ENCODE peak calls at places on chromosomes 6 and 20, in five cellular contexts. W is H1, R is HepG2, P is GM12878, Y is K562. T is an unnamed sample.

GRCh38 chr6:31903957-31904356 is 2.1 kb upstream of the ZBTB12 start:
- DNase-seq in W (no peak), R (no peak), P (no peak), Y (no peak), T (no peak)

GRCh38 chr6:97757575-97757974 is 474.6 kb upstream of the MMS22L start:
- DNase-seq in W (no peak), R (no peak), P (no peak), Y (no peak), T (no peak)

GRCh38 chr6:118746100-118746874 is 94.9 kb upstream of the CEP85L start:
- DNase-seq in W (no peak), R (no peak), P (no peak), Y (no peak), T (no peak)

GRCh38 chr6:156780117-156780641 is 3.0 kb downstream of the ARID1B start:
- DNase-seq in W (no peak), R (peak; percentile 91), P (peak; percentile 71), Y (no peak), T (no peak)

GRCh38 chr6:165767228-165767627 is 104.2 kb upstream of the PDE10A start:
- DNase-seq in W (no peak), R (no peak), P (no peak), Y (no peak), T (no peak)

GRCh38 chr20:49627329-49627761 is 59.4 kb upstream of the PTGIS start:
- DNase-seq in W (no peak), R (no peak), P (no peak), Y (no peak), T (no peak)

GRCh38 chr6:34484899-34485298 is 19.0 kb downstream of the PACSIN1 start:
- DNase-seq in W (no peak), R (no peak), P (peak; percentile 8), Y (peak; percentile 75), T (no peak)

GRCh38 chr20:64136004-64136710 is 28.1 kb upstream of the MYT1 start:
- DNase-seq in W (no peak), R (no peak), P (no peak), Y (no peak), T (no peak)

GRCh38 chr6:1773697-1774096 is 164.0 kb downstream of the FOXC1 start:
- DNase-seq in W (no peak), R (no peak), P (no peak), Y (no peak), T (no peak)

DNA sequence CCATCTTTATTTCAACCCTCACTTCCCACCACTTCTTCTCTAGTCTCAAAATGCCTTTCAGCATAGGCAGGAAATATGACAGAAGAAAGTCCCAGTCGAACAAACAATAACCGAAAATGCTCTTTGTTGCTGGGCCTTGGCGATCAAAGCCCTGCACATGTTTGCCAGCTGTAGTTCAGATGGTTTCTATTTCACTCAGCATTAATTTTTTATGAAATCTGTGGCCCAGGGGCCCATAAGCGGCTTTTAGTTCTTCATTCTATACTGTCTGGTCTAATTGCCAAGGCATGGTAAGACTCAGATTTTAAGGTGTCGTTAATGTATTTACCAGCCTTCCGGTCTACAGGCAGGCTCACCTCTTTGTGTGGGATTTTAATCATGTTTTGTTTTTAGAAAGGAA is 10.9 kb upstream of the F13A1 start:
- DNase-seq in W (no peak), R (no peak), P (peak; percentile 95), Y (no peak), T (no peak)
- TF ChIP-seq USF2 in W (no peak), R (no peak), P (no peak), Y (no peak), T (no peak)

GRCh38 chr6:168526841-168527281 is 85.9 kb downstream of the SMOC2 start:
- DNase-seq in W (no peak), R (no peak), P (no peak), Y (no peak), T (no peak)

GRCh38 chr6:168529214-168529613 is 88.2 kb downstream of the SMOC2 start:
- DNase-seq in W (no peak), R (no peak), P (no peak), Y (no peak), T (no peak)

GRCh38 chr6:168525926-168526630 is 85.1 kb downstream of the SMOC2 start:
- DNase-seq in W (no peak), R (no peak), P (no peak), Y (no peak), T (no peak)

GRCh38 chr6:168528457-168529095 is 87.6 kb downstream of the SMOC2 start:
- DNase-seq in W (no peak), R (no peak), P (no peak), Y (no peak), T (no peak)

DNA sequence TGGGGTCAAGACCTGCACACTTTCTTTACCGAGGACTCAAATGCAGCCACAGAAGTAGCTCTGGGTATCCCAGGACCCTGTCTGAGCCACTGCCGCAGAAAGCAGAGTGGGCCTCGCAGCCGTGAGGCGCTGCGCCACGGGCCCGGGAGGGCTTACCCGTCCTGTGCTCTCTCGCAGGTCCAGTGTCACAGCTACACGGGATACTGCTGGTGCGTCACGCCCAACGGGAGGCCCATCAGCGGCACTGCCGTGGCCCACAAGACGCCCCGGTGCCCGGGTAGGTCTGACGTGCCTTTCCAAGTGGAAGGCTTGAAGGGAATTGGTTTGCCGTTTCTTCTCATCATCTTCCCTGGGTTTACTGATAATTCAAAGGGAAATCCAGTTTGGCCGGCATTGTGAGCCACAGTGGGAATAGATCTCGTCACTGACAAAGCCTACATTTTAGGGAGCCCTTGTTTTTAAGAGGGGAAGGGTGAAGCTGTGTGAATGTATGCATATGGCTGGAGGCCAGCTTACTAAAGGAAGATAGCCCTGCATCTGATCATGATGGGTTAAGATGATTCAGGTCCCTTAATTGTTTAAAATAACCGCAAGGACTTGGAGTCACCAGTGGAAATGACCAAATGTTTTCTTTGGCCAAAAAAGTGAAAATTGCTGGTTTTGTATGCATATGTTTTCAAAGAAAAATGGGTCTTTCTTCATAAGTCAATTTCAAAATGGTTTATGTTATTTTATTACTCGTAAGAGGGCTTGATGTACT is 86.6 kb downstream of the SMOC2 start:
- DNase-seq in W (no peak), R (no peak), P (no peak), Y (no peak), T (no peak)
- TF ChIP-seq ATF3 in W (no peak), R (no peak), P (no peak), Y (no peak), T (no peak)

DNA sequence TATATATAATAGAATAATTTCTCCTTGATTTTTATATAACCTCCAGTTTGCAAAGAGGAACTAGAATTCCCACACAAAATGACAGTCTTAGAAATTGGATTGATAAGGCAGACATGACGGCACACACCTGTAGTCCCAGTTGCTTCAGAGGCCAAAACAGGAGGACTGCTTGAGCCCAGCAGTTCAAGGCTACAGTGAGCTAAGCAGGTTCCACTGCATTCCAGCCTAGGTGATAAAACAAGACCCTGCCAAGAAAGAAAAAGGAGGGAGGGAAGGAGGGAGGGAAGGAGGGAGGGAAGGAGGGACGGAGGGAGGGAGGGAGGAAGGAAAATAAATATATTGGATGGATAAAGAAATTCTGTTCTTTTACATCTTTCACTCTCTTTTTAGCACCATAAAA is 77.6 kb upstream of the SASH1 start:
- DNase-seq in W (no peak), R (no peak), P (no peak), Y (no peak), T (no peak)
- TF ChIP-seq USF2 in W (no peak), R (no peak), P (no peak), Y (no peak), T (no peak)

GRCh38 chr6:3035397-3035796 is 32.9 kb upstream of the RIPK1 start:
- DNase-seq in W (no peak), R (no peak), P (no peak), Y (no peak), T (no peak)
- TF ChIP-seq ATF3 in W (no peak), R (no peak), P (no peak), Y (no peak), T (no peak)

GRCh38 chr6:117597755-117598154 is 4.6 kb downstream of the GOPC start:
- DNase-seq in W (no peak), R (no peak), P (no peak), Y (no peak), T (no peak)

GRCh38 chr6:117590447-117590846 is 11.9 kb downstream of the GOPC start:
- DNase-seq in W (no peak), R (no peak), P (no peak), Y (no peak), T (no peak)

GRCh38 chr6:117595099-117595923 is 7.0 kb downstream of the GOPC start:
- DNase-seq in W (no peak), R (no peak), P (no peak), Y (peak; percentile 28), T (no peak)

GRCh38 chr6:117591405-117591804 is 10.9 kb downstream of the GOPC start:
- DNase-seq in W (no peak), R (no peak), P (no peak), Y (no peak), T (no peak)

DNA sequence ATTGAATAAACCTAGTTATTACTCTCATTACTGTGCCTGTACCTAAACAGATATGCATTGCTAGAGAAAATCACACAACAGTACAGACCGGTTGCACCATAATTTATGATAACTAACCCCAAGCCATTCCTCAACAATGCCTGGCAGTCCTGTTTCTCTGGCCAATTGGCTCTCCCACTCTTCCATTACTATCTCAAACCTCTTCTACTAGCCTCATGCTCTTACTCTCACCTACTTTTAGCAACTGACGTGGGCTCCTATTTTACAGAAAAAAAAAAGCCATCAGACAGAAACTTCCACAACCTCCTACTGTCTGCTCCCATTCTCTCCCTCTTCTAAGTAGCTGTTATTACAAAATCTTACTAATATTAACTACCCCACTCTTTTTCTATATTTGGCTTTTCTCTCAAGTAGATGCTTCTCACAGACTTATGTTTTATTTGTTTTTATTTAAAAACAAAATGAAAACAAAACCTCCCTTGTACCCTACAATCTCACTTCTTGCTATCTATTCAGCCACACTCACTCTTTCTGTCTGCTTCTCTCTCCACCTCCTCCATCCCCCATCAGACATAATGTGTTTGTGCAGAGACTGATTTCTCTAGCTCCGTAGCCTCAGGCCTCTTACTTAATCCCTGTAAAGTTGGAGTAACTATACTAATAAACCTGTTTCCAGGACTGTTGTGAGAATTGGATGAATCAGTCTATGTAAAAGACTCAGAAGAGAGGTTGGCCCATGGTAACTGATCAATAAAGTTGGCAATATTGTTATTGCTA is 9.1 kb downstream of the GOPC start:
- DNase-seq in W (no peak), R (no peak), P (no peak), Y (no peak), T (no peak)
- TF ChIP-seq USF2 in W (no peak), R (no peak), P (no peak), Y (no peak), T (no peak)

DNA sequence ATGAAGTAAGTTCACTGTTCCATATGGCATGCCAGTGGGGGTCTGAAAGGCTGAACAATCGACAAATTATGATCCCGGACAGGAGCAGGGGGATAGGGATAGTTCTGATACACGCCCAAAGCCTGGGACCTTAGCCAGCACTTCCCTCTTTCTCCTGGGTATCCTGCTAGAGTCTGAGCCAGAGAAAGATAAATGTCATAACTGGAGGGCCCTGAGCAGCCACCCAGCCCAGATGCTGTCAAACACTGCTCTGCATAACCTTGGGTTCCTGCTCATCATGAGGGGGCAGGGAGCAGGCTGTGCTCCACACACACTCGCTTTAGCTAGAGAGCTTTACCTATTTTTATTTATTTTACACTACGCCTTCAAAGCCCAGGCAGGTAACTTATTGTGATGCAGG is 12.2 kb downstream of the EDEM2 start:
- DNase-seq in W (no peak), R (no peak), P (no peak), Y (no peak), T (no peak)
- TF ChIP-seq ATF3 in W (no peak), R (no peak), P (no peak), Y (no peak), T (no peak)